ENCODE peak calls at places on chromosome 6, in five cellular contexts. H is A549, O is GM12878, P is K562, C is endothelial cell of umbilical vein. D is an unnamed sample.

GRCh38 chr6:44381739-44382138 is 5.8 kb upstream of the CDC5L start:
- DNase-seq in O (no peak), C (no peak), H (no peak), P (no peak), D (peak; percentile 84)

GRCh38 chr6:2773450-2773849 is 8.3 kb downstream of the WRNIP1 start:
- DNase-seq in C (no peak), H (no peak), P (no peak), O (no peak), D (no peak)

GRCh38 chr6:96236471-96236870 is 220.7 kb downstream of the FUT9 start:
- DNase-seq in C (no peak), O (no peak), H (no peak), P (no peak), D (no peak)

GRCh38 chr6:161374971-161375873 is 101.4 kb upstream of the AGPAT4 start:
- DNase-seq in O (no peak), P (peak; percentile 77), C (peak; percentile 25), H (no peak), D (peak; percentile 69)

GRCh38 chr6:16819752-16820151 is 58.5 kb upstream of the ATXN1 start:
- DNase-seq in O (no peak), C (peak; percentile 10), P (no peak), H (no peak), D (peak; percentile 39)

GRCh38 chr6:160253242-160253641 is 5.4 kb downstream of the SLC22A2 start:
- DNase-seq in P (no peak), C (no peak), O (no peak), H (no peak), D (no peak)

GRCh38 chr6:1381397-1382330 is 7.7 kb upstream of the FOXF2 start:
- DNase-seq in C (peak; percentile 3), O (no peak), P (peak; percentile 84), H (no peak), D (peak; percentile 65)

GRCh38 chr6:156776470-156776840 is 723 bp upstream of the ARID1B start:
- DNase-seq in C (no peak), H (no peak), O (no peak), P (no peak), D (peak; percentile 67)

GRCh38 chr6:135740580-135740979 is 110.9 kb upstream of the PDE7B start:
- DNase-seq in H (no peak), O (no peak), P (no peak), C (no peak), D (no peak)

GRCh38 chr6:108115598-108116058 is 41.1 kb upstream of the OSTM1 start:
- DNase-seq in H (peak; percentile 63), O (no peak), P (peak; percentile 51), C (peak; percentile 36), D (peak; percentile 76)

GRCh38 chr6:111256646-111257045 is 169.3 kb downstream of the SLC16A10 start:
- DNase-seq in O (no peak), C (no peak), P (no peak), H (no peak), D (no peak)

GRCh38 chr6:111254779-111255166 is 167.5 kb downstream of the SLC16A10 start:
- DNase-seq in C (no peak), O (no peak), H (no peak), P (no peak), D (no peak)

GRCh38 chr6:111259089-111259831 is 172.0 kb downstream of the SLC16A10 start:
- DNase-seq in P (peak; percentile 97), H (peak; percentile 89), O (peak; percentile 99), C (peak; percentile 99), D (peak; percentile 100)

GRCh38 chr6:111260570-111261298 is 173.4 kb downstream of the SLC16A10 start:
- DNase-seq in O (no peak), P (peak; percentile 23), C (no peak), H (no peak), D (peak; percentile 55)

DNA sequence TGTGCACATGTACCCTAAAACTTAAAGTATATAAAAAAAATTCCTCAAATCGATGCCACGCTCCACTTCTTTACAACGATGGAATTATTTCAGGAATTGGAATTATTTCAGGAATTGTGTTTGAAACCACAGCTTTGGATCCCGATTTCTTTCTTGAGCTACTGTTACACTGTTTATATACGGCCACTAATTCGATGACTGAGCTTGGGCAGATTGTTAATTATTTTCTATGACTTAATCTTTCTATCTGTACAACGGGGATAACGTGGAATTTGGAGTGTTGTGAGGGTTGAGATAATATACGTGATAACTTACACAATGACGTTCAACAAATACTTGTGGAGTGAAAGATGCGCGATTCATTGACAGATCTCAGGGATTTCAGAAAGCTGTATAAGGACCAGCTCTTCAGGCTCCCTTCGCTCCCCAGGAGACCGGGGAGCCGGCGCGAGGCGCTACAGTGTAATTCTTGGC is 171.3 kb downstream of the SLC16A10 start:
- DNase-seq in C (no peak), H (no peak), P (no peak), O (no peak), D (no peak)
- TF ChIP-seq MAX in C (no peak), H (no peak), P (no peak), O (no peak), D (no peak)

GRCh38 chr6:20946037-20946436 is 411.8 kb downstream of the CDKAL1 start:
- DNase-seq in H (no peak), O (peak; percentile 43), C (no peak), P (no peak), D (peak; percentile 60)
- TF ChIP-seq CTCF in H (no peak), O (no peak), C (no peak), P (no peak), D (no peak)

GRCh38 chr6:56685994-56686393 is 43.3 kb upstream of the DST start:
- DNase-seq in C (no peak), P (no peak), H (no peak), O (no peak), D (no peak)
- TF ChIP-seq MYC in C (no peak), P (no peak), H (no peak), O (no peak), D (no peak)

GRCh38 chr6:11778648-11779307 is at the start of gene ADTRP:
- DNase-seq in O (no peak), P (no peak), H (no peak), C (no peak), D (peak; percentile 57)
- TF ChIP-seq MAX in O (no peak), P (no peak), H (no peak), C (no peak), D (no peak)

GRCh38 chr6:164243012-164243610 is 828.6 kb downstream of the QKI start:
- DNase-seq in P (no peak), H (no peak), C (no peak), O (no peak), D (no peak)
- TF ChIP-seq CTCF in P (no peak), H (no peak), C (no peak), O (no peak), D (no peak)

GRCh38 chr6:144583614-144583954 is 298.4 kb downstream of the UTRN start:
- DNase-seq in P (no peak), C (no peak), O (no peak), H (no peak), D (no peak)

GRCh38 chr6:144580771-144581170 is 295.6 kb downstream of the UTRN start:
- DNase-seq in O (no peak), H (no peak), C (peak; percentile 52), P (no peak), D (no peak)

GRCh38 chr6:144581807-144582537 is 296.8 kb downstream of the UTRN start:
- DNase-seq in C (peak; percentile 21), P (peak; percentile 24), H (peak; percentile 5), O (no peak), D (peak; percentile 51)

GRCh38 chr6:144585217-144585814 is 300.2 kb downstream of the UTRN start:
- DNase-seq in O (no peak), H (peak; percentile 1), C (peak; percentile 59), P (peak; percentile 21), D (peak; percentile 64)

DNA sequence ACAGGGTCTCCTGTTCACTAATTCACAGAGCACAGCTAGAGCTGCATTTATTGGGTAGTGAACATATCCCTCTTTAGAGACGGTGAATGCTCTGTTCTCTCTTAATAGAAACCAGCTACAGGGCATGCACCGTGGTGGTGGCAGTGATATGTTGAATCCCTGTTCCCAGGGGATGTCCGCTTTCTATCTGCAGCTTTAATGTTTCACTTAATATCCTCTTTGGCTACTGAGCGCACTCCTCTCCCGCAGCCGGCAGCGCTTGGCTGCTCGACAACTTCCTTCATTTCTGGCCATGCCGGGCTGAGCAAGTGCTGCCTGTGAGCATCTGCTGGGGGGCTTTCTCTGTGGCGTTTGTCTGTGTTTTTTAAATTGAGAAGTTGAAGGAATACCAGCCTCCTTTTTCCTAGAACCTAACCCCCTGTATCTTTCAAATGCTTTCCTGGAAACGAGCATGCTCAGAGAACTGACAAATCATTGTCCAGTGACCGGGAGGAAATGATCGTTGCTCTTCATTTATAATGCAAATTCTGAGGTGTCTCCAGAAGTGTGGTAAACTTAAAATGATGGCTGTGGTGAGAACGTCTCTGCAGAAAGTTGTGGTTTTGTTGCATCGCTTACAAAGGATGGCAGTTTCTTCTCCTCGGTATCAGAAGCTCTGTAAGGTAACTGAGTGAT is 297.9 kb downstream of the UTRN start:
- DNase-seq in H (no peak), C (no peak), O (peak; percentile 83), P (no peak), D (peak; percentile 74)
- TF ChIP-seq MYC in H (no peak), C (no peak), O (no peak), P (no peak), D (no peak)

GRCh38 chr6:21050930-21051329 is 516.7 kb downstream of the CDKAL1 start:
- DNase-seq in O (no peak), H (no peak), C (no peak), P (no peak), D (no peak)

GRCh38 chr6:21053612-21054011 is 519.4 kb downstream of the CDKAL1 start:
- DNase-seq in O (no peak), P (no peak), C (peak; percentile 33), H (no peak), D (peak; percentile 21)

GRCh38 chr6:21048047-21048446 is 513.8 kb downstream of the CDKAL1 start:
- DNase-seq in P (no peak), C (no peak), H (no peak), O (no peak), D (no peak)

GRCh38 chr6:21049572-21049971 is 515.3 kb downstream of the CDKAL1 start:
- DNase-seq in C (no peak), O (no peak), H (no peak), P (no peak), D (no peak)

GRCh38 chr6:21051777-21052176 is 517.5 kb downstream of the CDKAL1 start:
- DNase-seq in C (no peak), O (no peak), H (no peak), P (no peak), D (no peak)
- TF ChIP-seq MAX in C (no peak), O (no peak), H (no peak), P (no peak), D (no peak)